ENCODE peak calls at places on chromosomes 3 and 15, in seven cellular contexts. Z, J, V, S, B, H and O are unnamed samples.

GRCh38 chr3:112676659-112677234 is 35.8 kb upstream of the CCDC80 start:
- DNase-seq in Z (peak), J (peak), V (peak), S (peak), B (no peak), H (peak), O (peak)

GRCh38 chr3:130429069-130430023 is 83.9 kb downstream of the COL6A5 start:
- DNase-seq in Z (no peak), J (no peak), V (no peak), S (no peak), B (no peak), H (no peak), O (no peak)

GRCh38 chr15:51844747-51845426 is 15.4 kb downstream of the TMOD3 start:
- DNase-seq in Z (no peak), J (no peak), V (no peak), S (no peak), B (no peak), H (no peak), O (no peak)

GRCh38 chr3:151391715-151392114 is 7.2 kb upstream of the P2RY12 start:
- DNase-seq in Z (no peak), J (no peak), V (no peak), S (no peak), B (no peak), H (no peak), O (no peak)

GRCh38 chr3:17074559-17074958 is 189.8 kb downstream of the PLCL2 start:
- DNase-seq in Z (no peak), J (no peak), V (no peak), S (no peak), B (no peak), H (no peak), O (no peak)

GRCh38 chr3:29453278-29453961 is 172.5 kb downstream of the RBMS3 start:
- DNase-seq in Z (no peak), J (no peak), V (peak), S (no peak), B (no peak), H (peak), O (no peak)

GRCh38 chr3:23806322-23807160 is 786 bp downstream of the UBE2E1 start:
- DNase-seq in Z (no peak), J (peak), V (no peak), S (no peak), B (peak), H (peak), O (peak)

GRCh38 chr3:55721716-55722484 is 234.8 kb upstream of the WNT5A start:
- DNase-seq in Z (no peak), J (peak), V (peak), S (no peak), B (peak), H (no peak), O (peak)

GRCh38 chr3:74390121-74390870 is 224.2 kb downstream of the CNTN3 start:
- DNase-seq in Z (no peak), J (no peak), V (no peak), S (no peak), B (no peak), H (no peak), O (no peak)

GRCh38 chr3:197372076-197372661 is 73.8 kb upstream of the DLG1 start:
- DNase-seq in Z (peak), J (no peak), V (peak), S (peak), B (no peak), H (no peak), O (no peak)

GRCh38 chr3:58962816-58963215 is 87.0 kb downstream of the CFAP20DC start:
- DNase-seq in Z (peak), J (no peak), V (no peak), S (no peak), B (no peak), H (no peak), O (no peak)

GRCh38 chr3:36166477-36166876 is 213.8 kb upstream of the STAC start:
- DNase-seq in Z (peak), J (no peak), V (no peak), S (peak), B (no peak), H (no peak), O (no peak)

GRCh38 chr3:160401301-160402095 is 2.0 kb downstream of the SMC4 start:
- DNase-seq in Z (peak), J (peak), V (no peak), S (no peak), B (no peak), H (no peak), O (no peak)

GRCh38 chr15:71962537-71962936 is 152.2 kb downstream of the NR2E3 start:
- DNase-seq in Z (no peak), J (no peak), V (no peak), S (no peak), B (no peak), H (no peak), O (no peak)

GRCh38 chr15:85172846-85173490 is 191.3 kb downstream of the PDE8A start:
- DNase-seq in Z (no peak), J (no peak), V (no peak), S (no peak), B (no peak), H (no peak), O (no peak)

GRCh38 chr3:33914731-33915389 is 116.4 kb downstream of the PDCD6IP start:
- DNase-seq in Z (no peak), J (no peak), V (no peak), S (no peak), B (no peak), H (no peak), O (no peak)

GRCh38 chr15:67504796-67505195 is 16.1 kb upstream of the C15orf61 start:
- DNase-seq in Z (no peak), J (no peak), V (peak), S (peak), B (no peak), H (no peak), O (no peak)

GRCh38 chr15:69489101-69489571 is 36.5 kb downstream of the RPLP1 start:
- DNase-seq in Z (peak), J (no peak), V (no peak), S (no peak), B (no peak), H (no peak), O (no peak)

GRCh38 chr15:47027322-47027946 is 689.9 kb upstream of the SEMA6D start:
- DNase-seq in Z (no peak), J (no peak), V (no peak), S (no peak), B (no peak), H (no peak), O (no peak)

GRCh38 chr3:69441028-69441427 is 55.1 kb upstream of the FRMD4B start:
- DNase-seq in Z (no peak), J (no peak), V (no peak), S (no peak), B (no peak), H (no peak), O (no peak)

DNA sequence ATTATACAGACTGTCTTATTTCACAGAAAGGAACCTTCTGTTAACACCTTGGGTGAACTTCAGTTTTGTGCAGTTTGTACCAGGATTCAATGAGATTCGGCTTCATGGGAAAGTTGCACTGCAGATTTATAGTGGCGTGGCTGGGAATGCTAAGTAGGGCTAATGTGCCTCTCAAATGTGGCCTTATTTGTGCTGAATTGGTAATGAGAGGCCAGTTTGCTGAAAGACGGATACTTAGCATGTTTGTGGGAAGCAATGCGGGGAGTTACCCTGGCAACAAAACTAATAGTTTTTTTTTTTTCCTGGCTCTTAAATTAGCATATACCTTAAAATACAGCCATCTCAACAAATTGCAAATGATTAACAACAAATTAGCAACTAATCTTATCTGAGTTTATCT is 28.6 kb upstream of the CEMIP start:
- DNase-seq in Z (peak), J (no peak), V (no peak), S (no peak), B (no peak), H (no peak), O (no peak)
- TF ChIP-seq CTCF in Z (no peak), J (no peak), V (no peak), S (no peak), B (no peak), H (no peak), O (no peak)

DNA sequence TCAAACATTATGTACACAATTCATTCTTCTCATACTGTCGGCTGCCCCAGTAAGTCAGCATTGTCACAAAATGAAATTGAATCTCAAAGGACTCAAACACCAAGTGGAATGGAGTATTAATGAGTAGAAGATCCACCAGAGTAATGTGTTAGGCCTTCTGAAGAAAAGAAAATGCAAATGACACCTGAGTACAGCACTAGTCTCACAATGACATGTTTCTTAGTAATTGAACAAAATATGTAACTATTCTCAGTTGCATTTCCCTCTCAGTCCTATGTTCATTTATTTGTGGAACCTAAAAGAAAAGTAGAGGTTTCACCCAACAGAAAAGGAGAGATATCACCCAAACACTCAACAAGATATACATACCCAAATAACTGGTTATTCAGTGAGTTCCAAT is 283.9 kb upstream of the THBS1 start:
- DNase-seq in Z (no peak), J (no peak), V (no peak), S (no peak), B (no peak), H (no peak), O (no peak)
- TF ChIP-seq CTCF in Z (no peak), J (no peak), V (no peak), S (no peak), B (no peak), H (no peak), O (no peak)

GRCh38 chr3:51712020-51712385 is 5.1 kb downstream of the GRM2 start:
- DNase-seq in Z (no peak), J (no peak), V (no peak), S (no peak), B (no peak), H (no peak), O (no peak)

GRCh38 chr3:51712511-51712931 is 5.7 kb downstream of the GRM2 start:
- DNase-seq in Z (no peak), J (no peak), V (no peak), S (no peak), B (no peak), H (peak), O (no peak)

GRCh38 chr3:51709675-51710074 is 2.8 kb downstream of the GRM2 start:
- DNase-seq in Z (no peak), J (no peak), V (no peak), S (no peak), B (no peak), H (no peak), O (no peak)

GRCh38 chr3:51711352-51712019 is 4.6 kb downstream of the GRM2 start:
- DNase-seq in Z (no peak), J (no peak), V (no peak), S (no peak), B (no peak), H (peak), O (no peak)

GRCh38 chr3:51710631-51711351 is 3.9 kb downstream of the GRM2 start:
- DNase-seq in Z (no peak), J (peak), V (no peak), S (no peak), B (no peak), H (peak), O (no peak)
- TF ChIP-seq CTCF in Z (no peak), J (no peak), V (no peak), S (no peak), B (no peak), H (no peak), O (no peak)

GRCh38 chr3:66501483-66502266 is 853 bp upstream of the LRIG1 start:
- DNase-seq in Z (no peak), J (no peak), V (no peak), S (no peak), B (no peak), H (no peak), O (no peak)
- TF ChIP-seq CTCF in Z (no peak), J (peak), V (no peak), S (peak), B (no peak), H (no peak), O (no peak)

DNA sequence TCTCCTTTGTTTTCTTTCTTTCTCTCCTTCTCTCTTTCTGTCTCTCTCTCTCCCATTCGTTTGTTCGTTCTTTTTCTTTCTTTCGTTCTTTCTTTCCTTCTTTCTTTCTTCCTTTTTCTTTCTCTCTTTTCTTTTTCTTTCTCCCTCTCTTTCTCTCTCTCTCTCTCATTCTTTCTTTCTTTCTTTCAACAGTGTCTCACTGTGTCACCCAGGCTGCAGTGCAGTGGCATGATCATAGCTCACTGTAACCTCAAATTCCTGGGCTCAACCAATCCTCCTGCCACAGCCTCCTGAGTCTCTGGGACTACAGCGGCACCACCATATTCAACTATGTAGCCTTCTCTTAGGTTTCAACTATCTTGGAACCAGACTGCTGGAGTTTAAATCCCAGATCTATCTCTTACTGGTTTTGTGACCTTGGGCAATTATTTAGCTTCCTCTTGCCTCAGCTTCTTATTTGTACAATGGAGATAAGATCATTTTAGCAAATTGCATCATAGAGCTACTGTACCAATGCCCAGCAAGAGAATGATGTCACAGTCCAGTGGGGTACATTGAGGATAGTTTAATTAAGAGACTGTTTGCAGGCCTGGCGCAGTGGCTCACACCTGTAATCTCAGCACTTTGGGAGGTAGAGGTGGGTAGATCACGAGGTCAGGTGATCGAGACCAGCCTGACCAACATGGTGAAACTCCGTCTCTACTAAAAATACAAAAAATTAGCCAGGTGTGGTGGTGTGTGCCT is 27.3 kb upstream of the PARL start:
- DNase-seq in Z (no peak), J (no peak), V (no peak), S (no peak), B (no peak), H (no peak), O (no peak)
- TF ChIP-seq CTCF in Z (no peak), J (no peak), V (no peak), S (no peak), B (no peak), H (no peak), O (no peak)

DNA sequence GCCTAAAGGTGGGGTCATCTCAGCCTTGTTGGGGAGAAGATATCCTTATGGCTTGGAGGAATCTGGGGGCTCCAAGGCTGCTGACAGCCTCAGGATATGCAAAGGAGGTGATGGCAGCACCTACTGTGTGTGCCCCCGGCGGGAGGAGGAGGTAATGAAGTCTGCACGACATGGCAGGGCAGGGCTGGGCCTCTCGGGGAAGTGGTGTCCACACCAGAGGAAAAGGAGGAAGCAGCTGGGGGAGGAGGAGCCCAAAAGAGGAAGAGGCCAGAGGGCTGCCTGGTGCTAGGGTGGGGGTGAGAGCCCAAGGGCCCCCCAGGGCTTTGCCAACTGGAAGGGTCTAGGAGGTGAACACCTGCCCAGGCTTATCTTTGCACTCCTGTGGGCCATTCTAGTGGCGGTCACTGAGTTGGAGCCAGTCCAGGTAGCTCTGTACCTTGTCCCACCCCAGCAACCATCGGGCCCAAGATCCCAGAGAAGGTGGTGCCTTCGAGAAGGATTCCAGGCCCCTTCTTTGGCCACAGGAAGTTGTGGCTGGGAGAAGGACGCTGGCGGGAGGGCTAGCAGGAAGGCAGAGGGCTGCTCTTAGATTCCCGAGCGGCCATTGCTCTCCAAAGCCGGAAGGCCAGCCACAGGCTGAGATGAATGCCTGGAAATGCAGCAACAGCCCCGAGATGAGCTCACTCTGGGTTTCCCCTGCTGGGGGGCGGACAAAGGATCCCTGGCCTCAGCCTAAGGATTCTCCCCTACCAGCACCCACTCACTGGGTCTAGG is 7.0 kb downstream of the GNAI2 start:
- DNase-seq in Z (peak), J (peak), V (peak), S (no peak), B (no peak), H (peak), O (no peak)
- TF ChIP-seq CTCF in Z (no peak), J (no peak), V (no peak), S (no peak), B (no peak), H (no peak), O (no peak)

GRCh38 chr3:179410999-179411398 is 40.3 kb downstream of the GNB4 start:
- DNase-seq in Z (no peak), J (no peak), V (no peak), S (no peak), B (no peak), H (no peak), O (no peak)

GRCh38 chr3:179415377-179415776 is 35.9 kb downstream of the GNB4 start:
- DNase-seq in Z (no peak), J (no peak), V (no peak), S (no peak), B (no peak), H (no peak), O (no peak)

GRCh38 chr3:179414804-179415203 is 36.5 kb downstream of the GNB4 start:
- DNase-seq in Z (no peak), J (no peak), V (no peak), S (no peak), B (no peak), H (no peak), O (no peak)

DNA sequence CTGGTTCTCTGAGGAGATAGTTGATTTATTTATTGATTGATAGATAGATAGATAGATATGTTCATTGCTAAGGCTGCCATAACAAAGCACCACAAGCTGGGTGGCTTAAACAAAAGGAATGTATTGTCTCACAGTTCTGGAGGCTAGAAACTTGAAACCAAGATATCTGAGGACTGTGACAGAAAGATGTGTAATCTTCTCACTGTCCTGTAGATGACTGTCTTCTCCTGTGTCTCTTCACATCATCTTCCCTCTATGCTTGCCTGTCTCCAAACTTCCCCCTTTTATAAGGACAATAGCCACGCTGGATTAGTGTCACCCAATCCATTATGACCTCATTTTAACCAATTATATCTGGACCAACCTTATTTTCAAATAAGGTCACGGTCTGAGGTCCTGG is 41.0 kb downstream of the GNB4 start:
- DNase-seq in Z (peak), J (peak), V (no peak), S (no peak), B (no peak), H (no peak), O (no peak)
- TF ChIP-seq CTCF in Z (no peak), J (peak), V (no peak), S (no peak), B (no peak), H (no peak), O (peak)